ENCODE peak calls at places on chromosome 17, in eight cellular contexts. F, E, I, L, C, U, A and P are unnamed samples. For H3K4me1, the result is how much of the 10 kb centered on the place peaks cover.

GRCh38 chr17:58539703-58540102 is 25.3 kb upstream of the MTMR4 start:
- DNase-seq in F (no peak), E (no peak), I (no peak), L (no peak), C (no peak), U (no peak), A (no peak), P (no peak)

GRCh38 chr17:61155590-61156181 is 244.0 kb upstream of the TBX2 start:
- DNase-seq in F (no peak), E (no peak), I (no peak), L (peak), C (no peak), U (no peak), A (no peak), P (no peak)

GRCh38 chr17:43891851-43892671 is 15.3 kb downstream of the MPP2 start:
- DNase-seq in F (no peak), E (no peak), I (no peak), L (no peak), C (no peak), U (no peak), A (no peak), P (peak)

GRCh38 chr17:75877752-75878173 is 618 bp downstream of the TRIM47 start:
- DNase-seq in F (peak), E (peak), I (peak), L (peak), C (peak), U (peak), A (peak), P (peak)

GRCh38 chr17:15782809-15783208 is 50.7 kb downstream of the TBC1D26 start:
- DNase-seq in F (peak), E (no peak), I (no peak), L (no peak), C (peak), U (peak), A (no peak), P (peak)

GRCh38 chr17:73354423-73355284 is 42.9 kb upstream of the CDC42EP4 start:
- DNase-seq in F (no peak), E (no peak), I (no peak), L (no peak), C (no peak), U (no peak), A (no peak), P (no peak)

GRCh38 chr17:50532452-50533024 is at the start of gene EPN3:
- DNase-seq in F (no peak), E (peak), I (peak), L (no peak), C (no peak), U (no peak), A (no peak), P (peak)

GRCh38 chr17:44178133-44178532 is 7.6 kb downstream of the ASB16 start:
- DNase-seq in F (peak), E (no peak), I (no peak), L (no peak), C (no peak), U (no peak), A (no peak), P (no peak)

DNA sequence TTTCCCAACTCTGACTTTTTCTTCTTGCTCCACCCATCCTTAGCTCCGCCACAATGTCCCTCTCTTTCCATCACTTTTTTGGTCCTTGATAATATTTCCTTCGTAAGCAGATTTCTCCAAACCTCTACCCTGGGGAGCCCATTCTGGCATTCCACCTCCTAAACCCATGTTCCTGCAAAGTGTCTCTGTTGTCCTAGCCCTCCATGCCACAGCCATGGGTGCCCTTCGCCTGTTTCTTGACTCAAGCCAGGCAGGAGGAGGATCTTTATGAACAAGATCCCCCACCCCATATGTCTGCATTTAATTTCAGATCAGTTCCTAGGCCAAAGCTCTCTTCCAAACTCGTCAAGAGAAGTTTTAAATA is 42.3 kb downstream of the GAS7 start:
- DNase-seq in F (no peak), E (no peak), I (no peak), L (no peak), C (no peak), U (no peak), A (no peak), P (no peak)
- H3K27ac ChIP-seq in F (no peak), E (no peak), I (no peak), L (no peak), C (peak), U (peak), A (no peak), P (no peak)

DNA sequence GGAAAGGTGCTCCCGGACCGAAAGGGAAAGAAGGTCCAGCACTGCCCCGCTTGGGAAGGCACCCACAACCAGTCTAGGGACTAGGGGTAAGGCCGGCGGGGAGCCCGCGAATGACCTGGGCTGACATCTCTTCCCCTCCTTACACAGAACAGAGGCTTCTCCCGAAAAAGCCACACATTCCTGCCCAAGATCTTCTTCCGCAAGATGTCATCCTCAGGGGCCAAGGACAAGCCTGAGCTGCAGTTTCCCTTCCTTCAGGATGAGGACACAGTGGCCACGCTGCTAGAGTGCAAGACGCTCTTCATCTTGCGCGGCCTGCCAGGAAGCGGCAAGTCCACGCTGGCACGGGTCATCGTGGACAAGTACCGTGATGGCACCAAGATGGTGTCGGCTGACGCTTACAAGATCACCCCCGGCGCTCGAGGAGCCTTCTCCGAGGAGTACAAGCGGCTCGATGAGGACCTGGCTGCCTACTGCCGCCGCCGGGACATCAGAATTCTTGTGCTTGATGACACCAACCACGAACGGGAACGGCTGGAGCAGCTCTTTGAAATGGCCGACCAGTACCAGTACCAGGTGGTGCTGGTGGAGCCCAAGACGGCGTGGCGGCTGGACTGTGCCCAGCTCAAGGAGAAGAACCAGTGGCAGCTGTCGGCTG is 1.5 kb downstream of the CNP start:
- DNase-seq in F (peak), E (peak), I (no peak), L (no peak), C (no peak), U (no peak), A (no peak), P (no peak)
- H3K4me3 ChIP-seq in F (peak), E (peak), I (peak), L (peak), C (no peak), U (peak), A (peak), P (no peak)

DNA sequence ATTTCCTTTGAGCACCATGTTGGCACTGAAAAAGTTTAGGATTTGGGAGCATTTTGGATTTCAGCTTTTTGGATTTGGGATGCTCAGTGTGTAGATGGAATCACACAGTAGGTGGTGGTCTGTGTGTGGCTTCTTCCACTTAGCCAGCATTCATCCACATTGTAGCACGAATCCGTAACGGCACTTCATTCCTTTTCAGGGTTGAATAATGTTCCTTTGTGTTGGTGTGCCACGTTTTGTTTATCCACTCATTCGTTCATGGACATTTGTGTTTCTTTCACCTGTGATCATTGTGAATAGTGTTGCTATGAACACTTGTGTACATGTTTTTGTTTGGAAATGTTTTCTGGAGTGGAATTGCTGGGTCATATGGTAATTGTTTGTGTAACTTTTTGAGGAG is 85.1 kb downstream of the RAP1GAP2 start:
- DNase-seq in F (no peak), E (no peak), I (no peak), L (no peak), C (no peak), U (no peak), A (no peak), P (no peak)
- H3K4me1 ChIP-seq in F (under half), E (under half), I (under half), L (under half), C (under half), U (under half), A (under half), P (under half)

GRCh38 chr17:19756551-19756950 is 8.5 kb upstream of the ALDH3A1 start:
- DNase-seq in F (peak), E (no peak), I (no peak), L (no peak), C (no peak), U (no peak), A (no peak), P (no peak)
- H3K27ac ChIP-seq in F (no peak), E (no peak), I (no peak), L (peak), C (no peak), U (no peak), A (no peak), P (no peak)

GRCh38 chr17:16989953-16990860 is 18.3 kb upstream of the TNFRSF13B start:
- DNase-seq in F (no peak), E (no peak), I (no peak), L (no peak), C (no peak), U (peak), A (no peak), P (no peak)
- H3K4me3 ChIP-seq in F (no peak), E (no peak), I (no peak), L (no peak), C (no peak), U (no peak), A (no peak), P (no peak)

DNA sequence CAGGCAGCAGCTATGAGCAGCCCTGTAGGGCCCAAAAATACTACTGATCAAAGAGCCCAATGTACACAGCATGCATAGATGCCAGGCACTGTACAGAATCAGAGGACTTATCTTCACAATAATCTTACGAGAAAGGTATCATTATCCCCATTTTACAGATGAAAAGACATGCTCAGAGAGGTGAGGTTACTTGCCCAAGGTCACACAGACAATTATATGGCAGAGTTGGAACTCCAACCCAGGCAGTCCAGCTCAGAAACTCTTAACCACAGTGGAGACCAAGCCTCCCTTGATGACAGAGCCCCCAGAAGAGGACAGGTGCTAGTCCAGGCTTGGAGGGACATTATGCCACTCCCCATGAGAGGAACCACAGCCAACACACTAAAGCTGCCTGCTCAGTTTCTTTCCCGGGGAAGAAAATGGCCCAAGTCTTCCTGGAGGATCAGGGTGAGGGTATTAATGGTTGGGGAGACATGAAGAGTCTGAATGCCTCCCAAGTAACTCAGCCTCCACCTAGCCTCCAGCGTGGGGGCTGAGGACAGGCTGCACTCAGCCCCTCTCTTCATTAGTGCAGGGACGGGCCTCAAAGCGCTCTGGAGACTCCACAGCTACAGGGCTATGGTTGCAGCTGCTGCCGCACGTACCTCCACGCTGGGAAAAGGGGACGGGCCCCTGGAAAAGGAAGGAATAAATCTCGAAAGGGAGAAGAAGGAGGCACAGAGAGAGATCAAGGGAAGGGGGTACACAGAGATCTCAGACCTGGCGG is 820 bp downstream of the UNC119 start:
- DNase-seq in F (no peak), E (peak), I (no peak), L (no peak), C (no peak), U (no peak), A (no peak), P (no peak)
- H3K4me1 ChIP-seq in F (under half), E (under half), I (under half), L (under half), C (under half), U (under half), A (under half), P (under half)

DNA sequence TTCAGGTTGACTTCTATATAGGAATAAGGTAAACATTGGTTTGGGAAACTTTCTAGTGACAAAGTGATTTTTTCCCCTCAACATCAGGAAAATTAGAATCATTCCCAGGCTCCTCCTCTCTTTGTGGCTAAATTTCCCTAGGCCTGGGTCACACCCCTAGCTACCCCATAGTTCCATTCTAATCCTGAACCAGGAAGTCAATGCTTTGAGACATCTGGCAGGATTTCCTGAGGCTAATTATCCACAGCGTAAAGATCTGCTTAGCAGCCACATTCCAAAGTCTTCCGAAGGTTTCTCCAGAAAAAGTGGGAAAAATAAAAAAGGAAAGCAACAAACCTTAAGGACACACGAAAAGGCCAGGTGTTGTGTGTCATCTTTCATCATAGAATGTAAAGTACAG is 60.3 kb upstream of the CORO6 start:
- DNase-seq in F (no peak), E (peak), I (no peak), L (no peak), C (no peak), U (no peak), A (no peak), P (peak)
- H3K27ac ChIP-seq in F (peak), E (peak), I (no peak), L (no peak), C (no peak), U (peak), A (no peak), P (no peak)

GRCh38 chr17:65567566-65567965 is 6.1 kb upstream of the AXIN2 start:
- DNase-seq in F (no peak), E (no peak), I (no peak), L (no peak), C (no peak), U (no peak), A (no peak), P (no peak)

GRCh38 chr17:65572581-65573282 is 11.3 kb upstream of the AXIN2 start:
- DNase-seq in F (no peak), E (peak), I (no peak), L (no peak), C (no peak), U (no peak), A (no peak), P (no peak)

GRCh38 chr17:65573283-65573603 is 11.8 kb upstream of the AXIN2 start:
- DNase-seq in F (no peak), E (no peak), I (no peak), L (no peak), C (no peak), U (no peak), A (no peak), P (no peak)

GRCh38 chr17:65568918-65569317 is 7.5 kb upstream of the AXIN2 start:
- DNase-seq in F (no peak), E (no peak), I (no peak), L (no peak), C (no peak), U (no peak), A (no peak), P (no peak)

DNA sequence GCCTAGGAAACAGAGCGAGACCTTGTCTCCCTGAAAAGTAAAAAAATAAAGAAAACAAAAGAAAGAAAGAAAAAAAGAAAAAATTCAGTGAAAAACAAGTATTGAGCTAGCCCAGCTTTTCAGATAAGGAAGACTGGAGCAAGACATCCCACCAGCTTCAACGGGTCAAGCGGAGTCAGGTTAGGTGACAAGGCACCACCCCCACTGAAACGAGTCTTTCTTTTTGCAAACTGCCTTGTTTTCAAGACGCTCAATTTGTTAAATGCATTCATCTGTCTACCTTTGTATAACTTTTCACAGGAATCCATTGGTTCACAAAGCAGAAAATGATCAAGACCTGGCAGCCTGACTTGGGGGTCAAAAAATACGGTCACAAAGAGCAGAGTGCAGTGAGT is 10.7 kb upstream of the AXIN2 start:
- DNase-seq in F (no peak), E (no peak), I (no peak), L (no peak), C (no peak), U (no peak), A (no peak), P (no peak)
- H3K4me3 ChIP-seq in F (no peak), E (no peak), I (no peak), L (no peak), C (no peak), U (no peak), A (no peak), P (no peak)

GRCh38 chr17:47703671-47704070 is 9.7 kb downstream of the TBKBP1 start:
- DNase-seq in F (no peak), E (no peak), I (no peak), L (no peak), C (no peak), U (no peak), A (no peak), P (no peak)

GRCh38 chr17:47705536-47706481 is 11.8 kb downstream of the TBKBP1 start:
- DNase-seq in F (no peak), E (no peak), I (no peak), L (no peak), C (no peak), U (peak), A (no peak), P (no peak)

GRCh38 chr17:47703191-47703591 is 9.2 kb downstream of the TBKBP1 start:
- DNase-seq in F (no peak), E (no peak), I (no peak), L (no peak), C (no peak), U (peak), A (no peak), P (no peak)

GRCh38 chr17:47704116-47704515 is 10.2 kb downstream of the TBKBP1 start:
- DNase-seq in F (no peak), E (no peak), I (no peak), L (no peak), C (no peak), U (peak), A (no peak), P (no peak)

DNA sequence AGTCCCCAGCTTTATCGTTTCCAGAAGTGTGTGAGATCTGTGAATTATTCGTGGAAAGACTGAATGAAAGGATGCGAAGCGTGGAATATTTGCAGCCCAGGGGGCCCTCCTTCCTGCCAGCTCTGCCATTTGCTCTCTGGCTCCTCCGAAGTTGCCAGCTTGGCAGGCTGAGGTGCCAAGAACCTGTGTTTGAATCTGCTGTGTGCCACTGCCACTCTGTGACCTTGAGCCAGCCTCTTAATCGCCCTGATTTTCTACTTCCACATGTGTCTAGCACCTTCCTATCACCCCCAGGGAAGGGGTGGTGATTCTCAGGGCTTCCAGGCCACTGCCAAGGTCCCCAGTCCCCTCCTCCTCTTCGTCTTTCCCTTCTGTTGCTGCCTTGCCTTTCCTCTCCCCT is 10.8 kb downstream of the TBKBP1 start:
- DNase-seq in F (no peak), E (no peak), I (no peak), L (no peak), C (no peak), U (no peak), A (no peak), P (no peak)
- H3K4me1 ChIP-seq in F (under half), E (under half), I (under half), L (under half), C (under half), U (under half), A (under half), P (under half)